ENCODE peak calls at places on chromosomes 6 and 20, in eight cellular contexts. One of them, this sample, is unnamed.

GRCh38 chr6:51093899-51094665 is 275.4 kb downstream of the TFAP2B start:
- DNase-seq in activated CD4-positive, CD25-positive, alpha-beta regulatory T cell: no peak
- DNase-seq in non-pigmented ciliary epithelial cell: no peak
- DNase-seq in Caki2: peak
- DNase-seq in ovary: no peak
- DNase-seq in NCI-H1105 treated with DMSO at 0.1 percent for 48 hours: no peak
- DNase-seq in ELF-1: no peak
- DNase-seq in tibial nerve: no peak
- DNase-seq in this sample: no peak

GRCh38 chr6:38459291-38459690 is 180.4 kb downstream of the BTBD9 start:
- DNase-seq in activated CD4-positive, CD25-positive, alpha-beta regulatory T cell: no peak
- DNase-seq in ovary: no peak
- DNase-seq in non-pigmented ciliary epithelial cell: peak
- DNase-seq in tibial nerve: no peak
- DNase-seq in ELF-1: no peak
- DNase-seq in NCI-H1105 treated with DMSO at 0.1 percent for 48 hours: no peak
- DNase-seq in Caki2: no peak
- DNase-seq in this sample: no peak

GRCh38 chr6:34177181-34177591 is 31.3 kb upstream of the GRM4 start:
- DNase-seq in NCI-H1105 treated with DMSO at 0.1 percent for 48 hours: no peak
- DNase-seq in ovary: no peak
- DNase-seq in Caki2: no peak
- DNase-seq in non-pigmented ciliary epithelial cell: no peak
- DNase-seq in activated CD4-positive, CD25-positive, alpha-beta regulatory T cell: no peak
- DNase-seq in tibial nerve: no peak
- DNase-seq in ELF-1: no peak
- DNase-seq in this sample: no peak

GRCh38 chr6:158028421-158028820 is 46.8 kb downstream of the SYNJ2 start:
- DNase-seq in ovary: peak
- DNase-seq in tibial nerve: no peak
- DNase-seq in activated CD4-positive, CD25-positive, alpha-beta regulatory T cell: no peak
- DNase-seq in ELF-1: no peak
- DNase-seq in non-pigmented ciliary epithelial cell: no peak
- DNase-seq in Caki2: no peak
- DNase-seq in NCI-H1105 treated with DMSO at 0.1 percent for 48 hours: no peak
- DNase-seq in this sample: no peak

GRCh38 chr6:44338228-44339122 is 4.0 kb upstream of the SPATS1 start:
- DNase-seq in ovary: peak
- DNase-seq in NCI-H1105 treated with DMSO at 0.1 percent for 48 hours: peak
- DNase-seq in ELF-1: peak
- DNase-seq in Caki2: peak
- DNase-seq in non-pigmented ciliary epithelial cell: peak
- DNase-seq in activated CD4-positive, CD25-positive, alpha-beta regulatory T cell: peak
- DNase-seq in tibial nerve: peak
- DNase-seq in this sample: peak

GRCh38 chr20:57475388-57476072 is 49.4 kb downstream of the CTCFL start:
- DNase-seq in NCI-H1105 treated with DMSO at 0.1 percent for 48 hours: no peak
- DNase-seq in ELF-1: no peak
- DNase-seq in Caki2: no peak
- DNase-seq in non-pigmented ciliary epithelial cell: no peak
- DNase-seq in ovary: no peak
- DNase-seq in tibial nerve: no peak
- DNase-seq in activated CD4-positive, CD25-positive, alpha-beta regulatory T cell: no peak
- DNase-seq in this sample: no peak

GRCh38 chr20:13492001-13492480 is 146.7 kb downstream of the TASP1 start:
- DNase-seq in Caki2: no peak
- DNase-seq in ELF-1: peak
- DNase-seq in ovary: no peak
- DNase-seq in tibial nerve: peak
- DNase-seq in activated CD4-positive, CD25-positive, alpha-beta regulatory T cell: no peak
- DNase-seq in NCI-H1105 treated with DMSO at 0.1 percent for 48 hours: no peak
- DNase-seq in non-pigmented ciliary epithelial cell: peak
- DNase-seq in this sample: no peak

GRCh38 chr20:53828673-53829085 is 235.0 kb upstream of the ZNF217 start:
- DNase-seq in activated CD4-positive, CD25-positive, alpha-beta regulatory T cell: no peak
- DNase-seq in ELF-1: peak
- DNase-seq in ovary: no peak
- DNase-seq in non-pigmented ciliary epithelial cell: peak
- DNase-seq in NCI-H1105 treated with DMSO at 0.1 percent for 48 hours: peak
- DNase-seq in tibial nerve: no peak
- DNase-seq in Caki2: peak
- DNase-seq in this sample: no peak